ENCODE peak calls at places on chromosome 15, in nine cellular contexts. T is stimulated activated CD4-positive, alpha-beta T cell treated with anti-CD3 and anti-CD28 coated beads, Interleukin-2, amount 100 ng/mL, for 48 hours; V is cardiac muscle cell; I is CD4-positive, alpha-beta memory T cell; F is NCI-H1694 treated with DMSO at 0.1 percent for 48 hours; U is NCI-H1092; Q is KBM-7; Z is Calu3; H is BJ. A is an unnamed sample.

GRCh38 chr15:99704444-99704838 is 28.8 kb downstream of the LYSMD4 start:
- DNase-seq in T (no peak), V (peak), I (peak), F (peak), U (peak), Q (peak), Z (peak), H (peak), A (peak)

GRCh38 chr15:27843146-27843545 is 256.0 kb downstream of the OCA2 start:
- DNase-seq in T (no peak), V (no peak), I (no peak), F (no peak), U (no peak), Q (no peak), Z (no peak), H (no peak), A (no peak)

GRCh38 chr15:40103864-40104271 is 4.8 kb downstream of the BMF start:
- DNase-seq in T (no peak), V (no peak), I (no peak), F (no peak), U (peak), Q (no peak), Z (no peak), H (no peak), A (no peak)

GRCh38 chr15:74978503-74978902 is 16.9 kb upstream of the SCAMP5 start:
- DNase-seq in T (peak), V (no peak), I (no peak), F (peak), U (no peak), Q (no peak), Z (no peak), H (no peak), A (no peak)

GRCh38 chr15:28918141-28918983 is 32.6 kb downstream of the APBA2 start:
- DNase-seq in T (no peak), V (peak), I (no peak), F (no peak), U (no peak), Q (no peak), Z (no peak), H (no peak), A (no peak)

GRCh38 chr15:74958320-74958907 is 1.8 kb upstream of the RPP25 start:
- DNase-seq in T (no peak), V (peak), I (no peak), F (peak), U (no peak), Q (no peak), Z (peak), H (no peak), A (no peak)

GRCh38 chr15:35696767-35697231 is 150.8 kb upstream of the DPH6 start:
- DNase-seq in T (no peak), V (peak), I (no peak), F (no peak), U (no peak), Q (no peak), Z (no peak), H (no peak), A (no peak)

GRCh38 chr15:50128266-50128665 is 9.2 kb upstream of the ATP8B4 start:
- DNase-seq in T (no peak), V (no peak), I (no peak), F (no peak), U (no peak), Q (peak), Z (no peak), H (no peak), A (peak)

GRCh38 chr15:70625438-70625837 is 137.9 kb downstream of the UACA start:
- DNase-seq in T (no peak), V (no peak), I (no peak), F (no peak), U (no peak), Q (peak), Z (no peak), H (no peak), A (peak)

GRCh38 chr15:61118885-61119284 is 110.2 kb downstream of the RORA start:
- DNase-seq in T (no peak), V (peak), I (no peak), F (no peak), U (no peak), Q (peak), Z (no peak), H (no peak), A (peak)

GRCh38 chr15:96497951-96498350 is 167.5 kb downstream of the NR2F2 start:
- DNase-seq in T (no peak), V (no peak), I (no peak), F (no peak), U (no peak), Q (no peak), Z (no peak), H (no peak), A (no peak)

GRCh38 chr15:92272106-92272505 is 121.6 kb upstream of the ST8SIA2 start:
- DNase-seq in T (no peak), V (no peak), I (no peak), F (no peak), U (no peak), Q (no peak), Z (no peak), H (no peak), A (no peak)

GRCh38 chr15:39426552-39427532 is 154.0 kb upstream of the THBS1 start:
- DNase-seq in T (peak), V (peak), I (peak), F (peak), U (peak), Q (peak), Z (no peak), H (no peak), A (peak)

GRCh38 chr15:50854594-50855490 is 53.6 kb upstream of the AP4E1 start:
- DNase-seq in T (no peak), V (no peak), I (no peak), F (peak), U (no peak), Q (no peak), Z (no peak), H (peak), A (peak)

GRCh38 chr15:83983634-83984458 is 251.7 kb upstream of the GOLGA6L4 start:
- DNase-seq in T (no peak), V (peak), I (no peak), F (no peak), U (no peak), Q (no peak), Z (no peak), H (no peak), A (no peak)

GRCh38 chr15:52783929-52784798 is 6.0 kb downstream of the ONECUT1 start:
- DNase-seq in T (peak), V (peak), I (no peak), F (no peak), U (no peak), Q (peak), Z (no peak), H (no peak), A (no peak)

GRCh38 chr15:51917493-51917892 is 54.1 kb downstream of the LEO1 start:
- DNase-seq in T (no peak), V (peak), I (no peak), F (no peak), U (no peak), Q (peak), Z (peak), H (no peak), A (peak)

GRCh38 chr15:89104172-89104564 is 15.9 kb downstream of the ABHD2 start:
- DNase-seq in T (no peak), V (peak), I (no peak), F (no peak), U (no peak), Q (no peak), Z (no peak), H (no peak), A (no peak)

GRCh38 chr15:31216210-31216911 is 110.3 kb upstream of the KLF13 start:
- DNase-seq in T (peak), V (peak), I (peak), F (no peak), U (no peak), Q (peak), Z (peak), H (no peak), A (peak)

GRCh38 chr15:63042879-63043340 is 363 bp downstream of the TPM1 start:
- DNase-seq in T (no peak), V (peak), I (no peak), F (no peak), U (no peak), Q (no peak), Z (no peak), H (no peak), A (no peak)

GRCh38 chr15:92578096-92578835 is 77.3 kb downstream of the FAM174B start:
- DNase-seq in T (no peak), V (no peak), I (no peak), F (no peak), U (no peak), Q (no peak), Z (no peak), H (no peak), A (no peak)

GRCh38 chr15:63133786-63134185 is 12.1 kb downstream of the LACTB start:
- DNase-seq in T (no peak), V (peak), I (no peak), F (no peak), U (no peak), Q (no peak), Z (no peak), H (peak), A (no peak)

GRCh38 chr15:73375755-73376305 is 7.1 kb upstream of the HCN4 start:
- DNase-seq in T (no peak), V (no peak), I (no peak), F (peak), U (peak), Q (no peak), Z (no peak), H (no peak), A (no peak)

GRCh38 chr15:63048115-63048985 is 5.8 kb downstream of the TPM1 start:
- DNase-seq in T (peak), V (peak), I (peak), F (peak), U (peak), Q (peak), Z (peak), H (no peak), A (peak)

GRCh38 chr15:64808785-64809453 is 16.5 kb downstream of the PIF1 start:
- DNase-seq in T (no peak), V (no peak), I (no peak), F (no peak), U (no peak), Q (no peak), Z (no peak), H (no peak), A (no peak)

GRCh38 chr15:38920966-38921365 is 356.4 kb upstream of the RASGRP1 start:
- DNase-seq in T (no peak), V (no peak), I (no peak), F (no peak), U (no peak), Q (no peak), Z (no peak), H (no peak), A (no peak)

GRCh38 chr15:68335251-68335650 is 57.7 kb downstream of the FEM1B start:
- DNase-seq in T (no peak), V (no peak), I (no peak), F (peak), U (peak), Q (no peak), Z (no peak), H (no peak), A (no peak)

GRCh38 chr15:80087104-80087503 is 27.6 kb downstream of the ZFAND6 start:
- DNase-seq in T (no peak), V (no peak), I (no peak), F (no peak), U (no peak), Q (no peak), Z (no peak), H (no peak), A (no peak)

GRCh38 chr15:71167445-71168162 is 52.3 kb downstream of the THSD4 start:
- DNase-seq in T (no peak), V (no peak), I (no peak), F (no peak), U (no peak), Q (no peak), Z (no peak), H (no peak), A (no peak)

GRCh38 chr15:71057581-71057980 is 57.7 kb upstream of the THSD4 start:
- DNase-seq in T (no peak), V (no peak), I (no peak), F (no peak), U (no peak), Q (no peak), Z (no peak), H (no peak), A (no peak)

GRCh38 chr15:59532770-59533379 is 78.7 kb upstream of the GCNT3 start:
- DNase-seq in T (no peak), V (peak), I (peak), F (peak), U (no peak), Q (peak), Z (peak), H (no peak), A (peak)

GRCh38 chr15:67501177-67501835 is 19.6 kb upstream of the C15orf61 start:
- DNase-seq in T (no peak), V (peak), I (peak), F (peak), U (no peak), Q (peak), Z (no peak), H (no peak), A (peak)

GRCh38 chr15:52735231-52736089 is 54.7 kb downstream of the ONECUT1 start:
- DNase-seq in T (peak), V (peak), I (peak), F (peak), U (peak), Q (peak), Z (peak), H (no peak), A (peak)

GRCh38 chr15:90691369-90691768 is 25.8 kb upstream of the BLM start:
- DNase-seq in T (no peak), V (no peak), I (no peak), F (no peak), U (no peak), Q (no peak), Z (no peak), H (no peak), A (peak)

GRCh38 chr15:74869726-74870407 is 3.3 kb downstream of the SCAMP2 start:
- DNase-seq in T (peak), V (peak), I (peak), F (no peak), U (no peak), Q (peak), Z (no peak), H (no peak), A (peak)

GRCh38 chr15:92636950-92637481 is 18.6 kb downstream of the FAM174B start:
- DNase-seq in T (no peak), V (no peak), I (no peak), F (no peak), U (no peak), Q (no peak), Z (peak), H (no peak), A (no peak)